ENCODE peak calls at places on chromosomes 4 and X, in ten cellular contexts. H, I, F, A, T, K, U, P, L and B are unnamed samples.

GRCh38 chr4:24850669-24851068 is 55.3 kb downstream of the SOD3 start:
- DNase-seq in H (no peak), I (no peak), F (no peak), A (no peak), T (peak), K (no peak), U (no peak), P (peak), L (no peak), B (peak)

GRCh38 chr4:95701500-95701899 is 138.4 kb upstream of the PDHA2 start:
- DNase-seq in H (no peak), I (no peak), F (no peak), A (no peak), T (no peak), K (no peak), U (no peak), P (peak), L (no peak), B (no peak)

GRCh38 chrX:104343408-104344129 is 88.8 kb upstream of the ESX1 start:
- DNase-seq in H (no peak), I (peak), F (peak), A (no peak), T (no peak), K (no peak), U (no peak), P (peak), L (peak), B (peak)

GRCh38 chrX:81259714-81260395 is 58.0 kb downstream of the SH3BGRL start:
- DNase-seq in H (no peak), I (no peak), F (no peak), A (no peak), T (no peak), K (no peak), U (no peak), P (no peak), L (no peak), B (no peak)

GRCh38 chrX:50871922-50872453 is 38.5 kb upstream of the BMP15 start:
- DNase-seq in H (no peak), I (no peak), F (no peak), A (no peak), T (no peak), K (no peak), U (no peak), P (no peak), L (no peak), B (no peak)

GRCh38 chrX:73262991-73263390 is 48.3 kb upstream of the NAP1L2 start:
- DNase-seq in H (no peak), I (peak), F (peak), A (no peak), T (no peak), K (no peak), U (no peak), P (no peak), L (peak), B (no peak)

GRCh38 chr4:1948892-1949436 is 59.8 kb downstream of the NELFA start:
- DNase-seq in H (no peak), I (no peak), F (no peak), A (no peak), T (no peak), K (no peak), U (no peak), P (no peak), L (no peak), B (no peak)

GRCh38 chrX:48695925-48696300 is 621 bp upstream of the SUV39H1 start:
- DNase-seq in H (no peak), I (no peak), F (peak), A (no peak), T (no peak), K (no peak), U (no peak), P (no peak), L (peak), B (no peak)

GRCh38 chr4:12439633-12440305 is 1011.1 kb upstream of the HS3ST1 start:
- DNase-seq in H (no peak), I (no peak), F (no peak), A (no peak), T (no peak), K (no peak), U (no peak), P (no peak), L (no peak), B (no peak)

GRCh38 chr4:150262611-150263010 is 184.4 kb downstream of the DCLK2 start:
- DNase-seq in H (no peak), I (no peak), F (no peak), A (no peak), T (no peak), K (no peak), U (no peak), P (no peak), L (no peak), B (no peak)

GRCh38 chr4:139808381-139809206 is 143.0 kb downstream of the MGST2 start:
- DNase-seq in H (no peak), I (no peak), F (peak), A (no peak), T (no peak), K (no peak), U (no peak), P (no peak), L (no peak), B (no peak)

GRCh38 chr4:123589361-123589760 is 192.8 kb downstream of the SPRY1 start:
- DNase-seq in H (no peak), I (no peak), F (no peak), A (no peak), T (no peak), K (no peak), U (no peak), P (no peak), L (no peak), B (no peak)

GRCh38 chr4:89245459-89245858 is 62.1 kb downstream of the GPRIN3 start:
- DNase-seq in H (no peak), I (no peak), F (no peak), A (no peak), T (no peak), K (no peak), U (no peak), P (no peak), L (no peak), B (no peak)

GRCh38 chrX:120302434-120302833 is 8.8 kb downstream of the TMEM255A start:
- DNase-seq in H (no peak), I (no peak), F (peak), A (no peak), T (no peak), K (no peak), U (no peak), P (no peak), L (no peak), B (no peak)
- H3K27ac ChIP-seq in H (no peak), I (no peak), F (no peak), A (no peak), T (no peak), K (no peak), U (no peak), P (no peak), L (no peak), B (no peak)

GRCh38 chrX:108299101-108299591 is 139.1 kb downstream of the COL4A6 start:
- DNase-seq in H (no peak), I (no peak), F (peak), A (no peak), T (no peak), K (no peak), U (no peak), P (peak), L (no peak), B (no peak)

GRCh38 chrX:108299704-108300103 is 138.5 kb downstream of the COL4A6 start:
- DNase-seq in H (no peak), I (no peak), F (no peak), A (no peak), T (no peak), K (no peak), U (no peak), P (no peak), L (no peak), B (no peak)

GRCh38 chrX:108297290-108297689 is 140.9 kb downstream of the COL4A6 start:
- DNase-seq in H (no peak), I (no peak), F (no peak), A (no peak), T (no peak), K (no peak), U (no peak), P (no peak), L (no peak), B (no peak)

GRCh38 chrX:108303682-108304081 is 134.5 kb downstream of the COL4A6 start:
- DNase-seq in H (no peak), I (no peak), F (no peak), A (no peak), T (no peak), K (no peak), U (no peak), P (no peak), L (no peak), B (no peak)

GRCh38 chrX:108298165-108298602 is 140.0 kb downstream of the COL4A6 start:
- DNase-seq in H (peak), I (no peak), F (no peak), A (no peak), T (no peak), K (no peak), U (peak), P (no peak), L (no peak), B (no peak)
- H3K4me3 ChIP-seq in H (no peak), I (no peak), F (no peak), A (no peak), T (no peak), K (no peak), U (no peak), P (no peak), L (no peak), B (no peak)

GRCh38 chrX:19673334-19674040 is 158.2 kb upstream of the MAP3K15 start:
- DNase-seq in H (no peak), I (peak), F (no peak), A (peak), T (peak), K (peak), U (peak), P (peak), L (peak), B (peak)

GRCh38 chrX:19672211-19672814 is 157.0 kb upstream of the MAP3K15 start:
- DNase-seq in H (no peak), I (no peak), F (no peak), A (no peak), T (no peak), K (no peak), U (no peak), P (no peak), L (no peak), B (no peak)

GRCh38 chrX:19674041-19674769 is 158.9 kb upstream of the MAP3K15 start:
- DNase-seq in H (no peak), I (no peak), F (no peak), A (no peak), T (no peak), K (no peak), U (no peak), P (no peak), L (no peak), B (no peak)

GRCh38 chrX:19670321-19670750 is 155.0 kb upstream of the MAP3K15 start:
- DNase-seq in H (no peak), I (no peak), F (no peak), A (no peak), T (peak), K (peak), U (no peak), P (no peak), L (no peak), B (no peak)

GRCh38 chrX:19670854-19671620 is 155.7 kb upstream of the MAP3K15 start:
- DNase-seq in H (no peak), I (peak), F (peak), A (no peak), T (peak), K (no peak), U (no peak), P (peak), L (peak), B (peak)
- TF ChIP-seq CTCF in H (no peak), I (no peak), F (no peak), A (no peak), T (no peak), K (no peak), U (no peak), P (peak), L (no peak), B (no peak)

GRCh38 chr4:70504733-70505132 is 13.6 kb upstream of the AMTN start:
- DNase-seq in H (no peak), I (no peak), F (no peak), A (no peak), T (no peak), K (no peak), U (no peak), P (no peak), L (no peak), B (no peak)
- H3K27ac ChIP-seq in H (no peak), I (no peak), F (no peak), A (no peak), T (no peak), K (no peak), U (no peak), P (no peak), L (no peak), B (no peak)

DNA sequence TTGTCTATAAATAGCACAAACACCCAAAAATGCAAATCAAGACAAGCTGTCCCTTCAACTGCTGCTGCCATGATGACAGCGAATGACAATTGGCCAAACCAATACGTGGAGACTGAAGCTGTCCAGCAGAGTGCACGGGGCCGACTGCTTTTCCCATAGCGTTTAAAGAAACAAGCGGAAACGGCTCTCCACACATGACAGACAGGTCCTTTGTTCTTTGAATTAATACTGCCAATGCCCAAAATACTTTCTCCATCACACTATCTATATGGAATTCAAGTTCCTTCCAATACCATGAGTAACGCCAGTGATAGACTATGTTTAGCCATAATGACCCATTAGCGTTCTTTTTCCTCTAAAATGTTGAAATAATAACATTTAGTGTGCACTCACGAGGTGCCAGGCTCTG is 35.5 kb downstream of the AFAP1 start:
- DNase-seq in H (no peak), I (no peak), F (no peak), A (no peak), T (peak), K (no peak), U (no peak), P (peak), L (no peak), B (no peak)
- H3K4me3 ChIP-seq in H (no peak), I (no peak), F (no peak), A (peak), T (peak), K (no peak), U (no peak), P (no peak), L (no peak), B (no peak)

DNA sequence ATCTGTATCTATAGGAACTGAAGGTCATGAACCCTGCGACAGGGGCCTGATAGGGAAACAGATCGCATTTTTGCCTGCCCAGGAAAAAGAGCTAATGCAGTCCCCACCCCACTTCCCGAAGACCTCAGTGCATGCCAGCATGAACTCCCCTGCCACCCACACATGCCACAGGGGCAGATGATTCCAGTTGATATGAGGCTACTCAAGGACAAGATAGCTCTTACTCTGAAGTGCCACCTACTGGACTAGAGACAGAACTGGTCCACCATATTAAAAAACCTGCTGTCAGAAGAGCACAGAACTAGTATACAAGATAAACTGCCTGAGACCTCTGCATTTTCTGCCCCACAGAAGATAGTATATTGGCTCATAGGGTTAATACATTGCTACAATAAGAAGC is 68.0 kb downstream of the YIPF7 start:
- DNase-seq in H (no peak), I (no peak), F (peak), A (no peak), T (no peak), K (no peak), U (no peak), P (no peak), L (no peak), B (no peak)
- TF ChIP-seq CTCF in H (no peak), I (no peak), F (peak), A (no peak), T (no peak), K (no peak), U (no peak), P (no peak), L (no peak), B (no peak)

GRCh38 chr4:165385124-165385523 is 6.3 kb downstream of the CPE start:
- DNase-seq in H (no peak), I (no peak), F (no peak), A (no peak), T (no peak), K (no peak), U (no peak), P (no peak), L (no peak), B (no peak)

GRCh38 chr4:165382640-165383039 is 3.8 kb downstream of the CPE start:
- DNase-seq in H (no peak), I (no peak), F (peak), A (no peak), T (no peak), K (no peak), U (no peak), P (no peak), L (no peak), B (no peak)

GRCh38 chr4:165383757-165384156 is 4.9 kb downstream of the CPE start:
- DNase-seq in H (no peak), I (no peak), F (peak), A (no peak), T (no peak), K (no peak), U (no peak), P (no peak), L (no peak), B (no peak)

GRCh38 chr4:165384186-165384585 is 5.4 kb downstream of the CPE start:
- DNase-seq in H (no peak), I (no peak), F (no peak), A (no peak), T (no peak), K (no peak), U (no peak), P (no peak), L (no peak), B (no peak)

GRCh38 chr4:165384608-165385007 is 5.8 kb downstream of the CPE start:
- DNase-seq in H (no peak), I (no peak), F (no peak), A (no peak), T (no peak), K (no peak), U (no peak), P (no peak), L (no peak), B (no peak)
- H3K27ac ChIP-seq in H (no peak), I (no peak), F (no peak), A (peak), T (no peak), K (no peak), U (no peak), P (no peak), L (no peak), B (peak)

DNA sequence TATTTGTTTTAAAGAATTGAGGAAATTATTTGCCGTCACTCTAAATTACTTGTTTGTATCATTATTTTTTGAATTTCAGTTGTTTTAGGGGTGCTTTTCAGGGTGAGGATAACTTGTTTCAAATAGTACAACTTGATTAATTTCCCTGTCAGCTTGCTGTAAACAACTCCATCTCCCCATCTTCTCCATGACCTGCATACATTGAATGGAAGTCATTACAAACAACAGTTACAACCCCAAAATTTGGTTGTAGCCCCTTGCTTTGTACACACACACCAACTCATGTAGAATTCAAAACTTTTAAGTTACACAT is 1.4 kb downstream of the MTHFD2L start:
- DNase-seq in H (no peak), I (no peak), F (no peak), A (no peak), T (no peak), K (no peak), U (no peak), P (no peak), L (no peak), B (no peak)
- H3K4me3 ChIP-seq in H (no peak), I (peak), F (no peak), A (peak), T (no peak), K (peak), U (peak), P (no peak), L (peak), B (peak)

DNA sequence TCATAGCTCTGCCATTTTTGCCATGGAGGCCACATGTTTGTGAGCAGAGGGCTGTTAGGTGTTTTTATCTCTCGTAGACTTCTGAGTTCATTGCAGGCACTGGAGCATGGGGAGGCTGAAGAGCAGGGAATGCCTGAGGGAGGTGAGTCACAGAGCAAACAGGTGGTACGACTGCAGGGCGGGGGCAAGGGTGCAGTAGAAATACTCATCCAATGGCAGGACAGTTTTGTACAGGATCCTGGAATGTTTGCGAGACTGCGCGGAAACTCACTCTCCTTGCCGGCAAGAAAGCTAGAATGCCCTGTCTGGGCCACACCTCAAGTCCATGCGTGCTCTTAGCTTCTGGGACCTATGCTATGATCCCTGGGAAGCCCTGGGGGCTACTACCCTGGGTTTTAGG is 20.0 kb upstream of the VCX2 start:
- DNase-seq in H (no peak), I (no peak), F (no peak), A (no peak), T (no peak), K (no peak), U (no peak), P (no peak), L (no peak), B (no peak)
- TF ChIP-seq CTCF in H (no peak), I (no peak), F (no peak), A (no peak), T (no peak), K (no peak), U (no peak), P (no peak), L (no peak), B (no peak)

GRCh38 chr4:7004331-7004730 is 38.8 kb upstream of the TADA2B start:
- DNase-seq in H (no peak), I (no peak), F (no peak), A (no peak), T (no peak), K (no peak), U (no peak), P (no peak), L (no peak), B (no peak)
- H3K27ac ChIP-seq in H (no peak), I (no peak), F (no peak), A (no peak), T (no peak), K (peak), U (no peak), P (no peak), L (no peak), B (no peak)